ENCODE peak calls at places on chromosomes 16 and 17, in five cellular contexts. E, Z, V, K and Q are unnamed samples.

GRCh38 chr16:30092373-30093010 is 768 bp upstream of the TBX6 start:
- DNase-seq in E (peak; percentile 26), Z (peak; percentile 43), V (peak; percentile 84), K (peak; percentile 90), Q (peak; percentile 81)

GRCh38 chr17:32763855-32764439 is 113.0 kb downstream of the MYO1D start:
- DNase-seq in E (no peak), Z (no peak), V (no peak), K (no peak), Q (no peak)

GRCh38 chr16:29816694-29817441 is 916 bp downstream of the PAGR1 start:
- DNase-seq in E (peak; percentile 55), Z (no peak), V (peak; percentile 78), K (peak; percentile 77), Q (peak; percentile 77)

GRCh38 chr16:73020409-73020884 is 27.5 kb downstream of the ZFHX3 start:
- DNase-seq in E (peak; percentile 58), Z (no peak), V (peak; percentile 91), K (peak; percentile 85), Q (peak; percentile 94)

GRCh38 chr16:78505544-78506371 is 406.3 kb downstream of the WWOX start:
- DNase-seq in E (no peak), Z (no peak), V (peak; percentile 68), K (peak; percentile 84), Q (peak; percentile 46)

GRCh38 chr16:83942815-83943515 is 10.1 kb upstream of the OSGIN1 start:
- DNase-seq in E (no peak), Z (no peak), V (no peak), K (no peak), Q (peak; percentile 40)

GRCh38 chr17:17749921-17750320 is 68.7 kb downstream of the RAI1 start:
- DNase-seq in E (no peak), Z (no peak), V (peak; percentile 38), K (no peak), Q (peak; percentile 63)

GRCh38 chr17:27824176-27824575 is 23.8 kb upstream of the NOS2 start:
- DNase-seq in E (no peak), Z (no peak), V (no peak), K (no peak), Q (no peak)

GRCh38 chr17:42814633-42815399 is 9.3 kb downstream of the BECN1 start:
- DNase-seq in E (no peak), Z (no peak), V (peak; percentile 95), K (no peak), Q (no peak)
- H3K36me3 ChIP-seq in E (peaks cover 33% of the 10 kb centered on the region), Z (peaks cover 44% of the 10 kb centered on the region), V (peaks cover 66% of the 10 kb centered on the region), K (peaks cover 100% of the 10 kb centered on the region), Q (no peaks in the 10 kb centered on the region)

GRCh38 chr17:61984826-61985225 is 57.0 kb upstream of the INTS2 start:
- DNase-seq in E (no peak), Z (no peak), V (peak; percentile 17), K (no peak), Q (no peak)
- H3K36me3 ChIP-seq in E (no peaks in the 10 kb centered on the region), Z (peaks cover 23% of the 10 kb centered on the region), V (peaks cover 71% of the 10 kb centered on the region), K (peaks cover 99% of the 10 kb centered on the region), Q (peaks cover 47% of the 10 kb centered on the region)

DNA sequence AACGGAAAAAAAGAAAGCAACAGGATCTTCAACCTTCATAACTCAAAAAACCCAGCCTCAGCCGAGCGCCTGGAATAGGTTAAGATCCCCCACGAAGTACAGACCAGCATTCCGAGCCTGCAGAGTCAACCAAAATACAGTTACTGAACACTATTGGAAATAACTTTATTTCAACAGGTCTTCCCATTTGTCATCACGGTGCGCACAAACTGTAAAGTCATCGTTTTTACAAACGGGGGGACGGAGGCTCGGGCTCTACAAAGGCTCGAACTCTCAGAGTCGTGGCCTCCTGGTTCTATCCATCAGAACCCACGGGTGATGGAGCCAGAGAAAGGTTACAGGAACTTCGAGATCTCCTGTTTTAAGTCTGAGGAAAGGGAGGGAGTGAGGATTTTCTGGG is 1.1 kb downstream of the YWHAE start:
- DNase-seq in E (peak; percentile 20), Z (no peak), V (peak; percentile 40), K (no peak), Q (no peak)
- H3K36me3 ChIP-seq in E (no peaks in the 10 kb centered on the region), Z (no peaks in the 10 kb centered on the region), V (no peaks in the 10 kb centered on the region), K (no peaks in the 10 kb centered on the region), Q (no peaks in the 10 kb centered on the region)

GRCh38 chr16:75065149-75065807 is 51.3 kb downstream of the LDHD start:
- DNase-seq in E (peak; percentile 32), Z (no peak), V (no peak), K (no peak), Q (no peak)
- H3K36me3 ChIP-seq in E (no peaks in the 10 kb centered on the region), Z (no peaks in the 10 kb centered on the region), V (no peaks in the 10 kb centered on the region), K (no peaks in the 10 kb centered on the region), Q (no peaks in the 10 kb centered on the region)

DNA sequence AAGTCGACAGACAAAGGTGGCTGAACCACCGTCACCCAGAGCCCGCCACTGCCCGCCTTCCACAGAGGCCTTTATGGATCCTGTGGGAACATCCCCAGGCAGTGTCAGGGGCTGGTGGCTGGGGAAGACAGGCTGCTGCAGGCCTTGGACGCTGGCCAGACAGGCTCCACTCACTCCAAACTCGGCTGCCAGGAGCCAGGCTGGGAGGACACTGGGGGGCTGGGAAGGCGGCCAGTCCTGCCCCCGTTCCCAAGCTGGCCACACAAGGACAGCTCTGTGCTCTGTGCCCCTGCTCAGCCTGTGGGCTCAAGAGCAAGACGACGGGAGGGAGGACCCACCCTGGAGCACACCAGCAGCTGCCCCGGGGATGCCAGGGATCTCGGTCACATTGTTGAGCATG is 7.6 kb upstream of the LCAT start:
- DNase-seq in E (no peak), Z (no peak), V (no peak), K (no peak), Q (peak; percentile 51)
- H3K36me3 ChIP-seq in E (peaks cover 25% of the 10 kb centered on the region), Z (peaks cover 10% of the 10 kb centered on the region), V (peaks cover 45% of the 10 kb centered on the region), K (peaks cover 100% of the 10 kb centered on the region), Q (peaks cover 9% of the 10 kb centered on the region)

GRCh38 chr17:66691644-66692500 is 143.0 kb upstream of the CACNG5 start:
- DNase-seq in E (no peak), Z (no peak), V (peak; percentile 59), K (no peak), Q (no peak)
- H3K36me3 ChIP-seq in E (no peaks in the 10 kb centered on the region), Z (peaks cover 44% of the 10 kb centered on the region), V (no peaks in the 10 kb centered on the region), K (peaks cover 33% of the 10 kb centered on the region), Q (no peaks in the 10 kb centered on the region)